ENCODE peak calls at places on chromosomes 13 and 19, in four cellular contexts. One of them, this sample, is unnamed.

GRCh38 chr13:114049626-114050101 is 75.8 kb upstream of the C13orf46 start:
- DNase-seq in AG04449: no peak
- DNase-seq in HS-5: no peak
- DNase-seq in CD8-positive, alpha-beta T cell: no peak
- DNase-seq in this sample: no peak

GRCh38 chr19:3407556-3408516 is 41.5 kb downstream of the NFIC start:
- DNase-seq in AG04449: no peak
- DNase-seq in HS-5: no peak
- DNase-seq in CD8-positive, alpha-beta T cell: no peak
- DNase-seq in this sample: no peak

GRCh38 chr13:50543767-50544166 is 299.7 kb downstream of the DLEU7 start:
- DNase-seq in AG04449: peak
- DNase-seq in HS-5: no peak
- DNase-seq in CD8-positive, alpha-beta T cell: no peak
- DNase-seq in this sample: no peak

GRCh38 chr19:5113101-5113557 is 144.2 kb downstream of the KDM4B start:
- DNase-seq in AG04449: no peak
- DNase-seq in HS-5: no peak
- DNase-seq in CD8-positive, alpha-beta T cell: no peak
- DNase-seq in this sample: no peak

GRCh38 chr19:7098701-7099596 is 29.4 kb downstream of the ZNF557 start:
- DNase-seq in AG04449: peak
- DNase-seq in HS-5: peak
- DNase-seq in CD8-positive, alpha-beta T cell: peak
- DNase-seq in this sample: peak

GRCh38 chr19:10086032-10086903 is at the start of gene SHFL:
- DNase-seq in AG04449: no peak
- DNase-seq in HS-5: no peak
- DNase-seq in CD8-positive, alpha-beta T cell: peak
- DNase-seq in this sample: peak

GRCh38 chr13:50715402-50716146 is 127.9 kb downstream of the DLEU7 start:
- DNase-seq in AG04449: no peak
- DNase-seq in HS-5: no peak
- DNase-seq in CD8-positive, alpha-beta T cell: no peak
- DNase-seq in this sample: peak

GRCh38 chr19:5803752-5804515 is 933 bp upstream of the NRTN start:
- DNase-seq in AG04449: peak
- DNase-seq in HS-5: peak
- DNase-seq in CD8-positive, alpha-beta T cell: peak
- DNase-seq in this sample: peak

GRCh38 chr13:54091884-54092283 is 1063.3 kb downstream of the OLFM4 start:
- DNase-seq in AG04449: no peak
- DNase-seq in HS-5: no peak
- DNase-seq in CD8-positive, alpha-beta T cell: no peak
- DNase-seq in this sample: no peak

GRCh38 chr13:98523455-98524102 is 53.3 kb downstream of the STK24 start:
- DNase-seq in AG04449: no peak
- DNase-seq in HS-5: no peak
- DNase-seq in CD8-positive, alpha-beta T cell: no peak
- DNase-seq in this sample: no peak

GRCh38 chr19:16371540-16371986 is 46.9 kb downstream of the KLF2 start:
- DNase-seq in AG04449: no peak
- DNase-seq in HS-5: no peak
- DNase-seq in CD8-positive, alpha-beta T cell: peak
- DNase-seq in this sample: no peak

GRCh38 chr19:22784051-22784450 is at the start of gene ZNF99:
- DNase-seq in AG04449: no peak
- DNase-seq in HS-5: no peak
- DNase-seq in CD8-positive, alpha-beta T cell: no peak
- DNase-seq in this sample: peak

GRCh38 chr13:106381083-106381482 is 154.4 kb downstream of the EFNB2 start:
- DNase-seq in AG04449: no peak
- DNase-seq in HS-5: no peak
- DNase-seq in CD8-positive, alpha-beta T cell: no peak
- DNase-seq in this sample: no peak